ENCODE peak calls at places on chromosomes 3 and 15, in six cellular contexts. P is GM12878, B is H1, S is GM12891, G is HepG2, D is K562. H is an unnamed sample.

GRCh38 chr3:30102372-30102771 is 504.0 kb upstream of the TGFBR2 start:
- DNase-seq in P (no peak), B (no peak), S (no peak), G (no peak), D (no peak), H (no peak)

GRCh38 chr15:101635944-101636727 is 16.0 kb downstream of the TM2D3 start:
- DNase-seq in P (no peak), B (no peak), S (no peak), G (no peak), D (no peak), H (no peak)

GRCh38 chr3:49135499-49135898 is 2.6 kb upstream of the LAMB2 start:
- DNase-seq in P (no peak), B (no peak), S (no peak), G (no peak), D (no peak), H (no peak)

GRCh38 chr3:86948840-86949239 is 42.1 kb downstream of the VGLL3 start:
- DNase-seq in P (no peak), B (no peak), S (no peak), G (no peak), D (no peak), H (no peak)

GRCh38 chr15:63381301-63382192 is at the start of gene CA12:
- DNase-seq in P (no peak), B (peak), S (no peak), G (peak), D (no peak), H (no peak)

GRCh38 chr3:65338571-65338970 is 650.8 kb upstream of the ADAMTS9 start:
- DNase-seq in P (no peak), B (no peak), S (no peak), G (no peak), D (no peak), H (no peak)

GRCh38 chr3:69791111-69791510 is 51.8 kb downstream of the MITF start:
- DNase-seq in P (no peak), B (no peak), S (no peak), G (no peak), D (peak), H (no peak)

GRCh38 chr15:91385301-91385700 is 285.2 kb downstream of the SV2B start:
- DNase-seq in P (no peak), B (no peak), S (no peak), G (no peak), D (no peak), H (no peak)

GRCh38 chr3:9078561-9079240 is 115.4 kb upstream of the RAD18 start:
- DNase-seq in P (no peak), B (no peak), S (no peak), G (peak), D (peak), H (no peak)

GRCh38 chr3:13348671-13349396 is 71.3 kb downstream of the NUP210 start:
- DNase-seq in P (no peak), B (no peak), S (no peak), G (no peak), D (no peak), H (no peak)

DNA sequence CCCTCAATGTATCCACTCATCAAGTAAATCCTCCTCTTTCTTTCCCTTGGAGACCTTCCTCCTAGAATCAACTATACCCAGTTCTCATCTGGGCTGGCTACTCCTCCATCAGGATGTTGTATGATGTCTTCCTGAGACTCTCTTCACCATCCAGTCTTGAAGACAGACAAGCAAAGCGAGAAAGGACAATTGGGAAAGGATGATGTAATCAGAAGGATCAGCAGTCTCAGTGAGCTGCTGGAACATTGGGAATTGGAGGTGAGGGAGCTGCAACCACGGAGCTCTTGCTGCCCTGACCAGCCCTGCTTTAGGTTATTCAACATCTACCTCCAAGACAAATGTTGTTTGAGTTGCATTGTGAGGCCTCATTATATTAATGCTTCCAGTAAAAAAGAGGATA is 48.0 kb upstream of the UBP1 start:
- DNase-seq in P (no peak), B (no peak), S (no peak), G (no peak), D (no peak), H (no peak)
- TF ChIP-seq POLR2A in P (no peak), B (no peak), S (no peak), G (no peak), D (no peak), H (no peak)

GRCh38 chr3:160931474-160931873 is 173.7 kb downstream of the B3GALNT1 start:
- DNase-seq in P (no peak), B (no peak), S (no peak), G (no peak), D (no peak), H (no peak)

GRCh38 chr3:160928183-160928718 is 172.2 kb downstream of the PPM1L start:
- DNase-seq in P (no peak), B (no peak), S (no peak), G (no peak), D (no peak), H (no peak)

GRCh38 chr3:160927620-160928019 is 171.6 kb downstream of the PPM1L start:
- DNase-seq in P (no peak), B (no peak), S (no peak), G (no peak), D (no peak), H (no peak)

GRCh38 chr3:160924776-160925175 is 168.7 kb downstream of the PPM1L start:
- DNase-seq in P (no peak), B (no peak), S (no peak), G (no peak), D (no peak), H (no peak)

DNA sequence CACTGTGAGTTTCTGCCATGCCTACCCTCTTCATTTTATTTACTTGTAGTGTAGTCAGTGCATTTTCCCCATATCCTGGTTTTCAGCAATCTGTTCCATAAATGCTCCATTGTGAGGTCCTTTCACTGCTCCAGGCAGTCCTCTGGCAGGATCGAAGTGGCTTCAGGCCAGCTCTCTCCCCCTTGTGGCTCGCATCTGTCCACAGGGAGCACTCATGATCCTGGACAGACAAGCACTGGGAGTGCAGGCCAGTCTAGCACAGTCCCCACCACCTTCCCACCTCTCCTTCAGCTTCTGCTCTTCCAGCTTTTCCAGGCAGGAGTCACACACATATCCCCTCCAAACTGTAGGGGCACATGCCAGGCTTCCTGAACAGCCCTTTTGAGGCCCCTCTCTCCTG is 173.6 kb downstream of the PPM1L start:
- DNase-seq in P (no peak), B (no peak), S (no peak), G (no peak), D (peak), H (no peak)
- TF ChIP-seq TAF1 in P (no peak), B (no peak), S (no peak), G (no peak), D (no peak), H (no peak)

DNA sequence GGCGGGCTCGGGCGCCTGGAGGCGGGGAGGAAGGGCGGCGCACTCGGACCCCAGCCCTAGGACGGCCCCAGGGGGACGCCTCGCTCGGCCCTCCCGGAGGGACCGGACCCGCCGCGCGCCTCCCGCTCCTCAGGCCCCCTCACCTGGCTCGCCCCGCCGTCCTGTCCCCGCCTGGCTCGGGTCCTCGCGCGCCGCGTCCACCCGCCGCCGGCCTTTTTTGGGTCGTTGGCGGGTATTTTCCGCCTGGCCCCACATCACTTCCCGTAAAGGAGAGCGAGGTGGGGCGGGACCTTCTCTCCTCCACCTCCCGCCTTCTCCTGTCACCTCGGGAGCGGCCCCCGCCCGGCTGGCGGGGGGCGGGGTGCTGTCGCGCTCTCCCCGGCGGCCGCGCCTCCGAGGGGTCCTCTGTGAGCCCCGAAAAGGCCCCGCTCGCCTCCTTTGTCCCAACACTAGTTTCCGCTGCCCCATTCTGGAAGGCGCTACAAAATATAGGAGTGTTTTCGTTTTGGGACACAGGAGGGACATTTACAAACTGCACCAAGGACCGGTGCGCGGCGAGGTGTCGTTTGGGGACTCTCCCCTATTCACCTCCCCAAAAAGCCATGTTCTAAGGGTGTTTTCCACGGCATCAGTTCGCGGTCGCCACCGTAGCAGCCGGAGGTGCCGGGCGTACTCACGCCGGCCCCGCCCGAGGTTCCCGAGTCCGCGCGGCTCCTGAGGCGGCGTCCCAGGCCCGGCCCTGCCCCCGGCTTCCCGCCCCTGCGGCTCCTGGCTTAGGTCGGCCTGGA is at the start of gene RAB27A:
- DNase-seq in P (no peak), B (peak), S (peak), G (peak), D (peak), H (peak)
- TF ChIP-seq POLR2A in P (peak), B (no peak), S (no peak), G (peak), D (peak), H (peak)

DNA sequence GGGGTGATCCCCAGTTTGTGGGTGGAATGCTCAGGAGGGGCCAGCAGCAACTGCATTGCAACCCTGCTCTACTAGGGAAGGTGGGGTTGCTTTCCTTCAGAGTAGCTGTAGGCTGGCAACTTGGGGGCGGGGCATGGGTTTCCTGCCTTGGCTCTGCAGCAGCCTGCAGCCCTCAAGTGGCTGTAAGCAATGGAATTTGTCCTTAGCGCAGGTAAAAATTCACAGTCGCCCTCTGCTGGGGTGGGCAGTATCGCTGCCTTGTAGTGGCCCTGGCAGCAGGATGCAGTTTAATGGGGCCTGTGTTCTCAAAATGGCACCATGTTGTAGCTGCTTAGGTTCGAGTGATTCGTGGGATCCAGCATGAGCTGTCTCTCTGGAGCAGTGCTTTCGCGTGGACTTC is 29.8 kb downstream of the STT3B start:
- DNase-seq in P (no peak), B (peak), S (no peak), G (no peak), D (peak), H (no peak)
- TF ChIP-seq TAF1 in P (no peak), B (no peak), S (no peak), G (no peak), D (no peak), H (no peak)

GRCh38 chr3:52244061-52244628 is 1.4 kb upstream of the PPM1M start:
- DNase-seq in P (peak), B (no peak), S (peak), G (no peak), D (no peak), H (peak)
- TF ChIP-seq POLR2A in P (peak), B (no peak), S (no peak), G (no peak), D (no peak), H (peak)

GRCh38 chr3:45793482-45794176 is 2.7 kb downstream of the SLC6A20 start:
- DNase-seq in P (no peak), B (no peak), S (no peak), G (no peak), D (no peak), H (no peak)

GRCh38 chr3:45795509-45795881 is 841 bp downstream of the SLC6A20 start:
- DNase-seq in P (no peak), B (peak), S (no peak), G (no peak), D (no peak), H (no peak)

GRCh38 chr3:45795882-45796765 is at the start of gene SLC6A20:
- DNase-seq in P (no peak), B (peak), S (no peak), G (no peak), D (no peak), H (no peak)

GRCh38 chr3:45792516-45793172 is 3.7 kb downstream of the SLC6A20 start:
- DNase-seq in P (no peak), B (no peak), S (no peak), G (no peak), D (no peak), H (no peak)

GRCh38 chr3:45794177-45794560 is 2.2 kb downstream of the SLC6A20 start:
- DNase-seq in P (no peak), B (no peak), S (no peak), G (no peak), D (no peak), H (no peak)
- TF ChIP-seq TAF1 in P (no peak), B (no peak), S (no peak), G (no peak), D (no peak), H (no peak)

GRCh38 chr15:34337557-34338306 is at the start of gene SLC12A6:
- DNase-seq in P (no peak), B (peak), S (peak), G (peak), D (peak), H (peak)
- TF ChIP-seq POLR2A in P (peak), B (no peak), S (no peak), G (peak), D (peak), H (peak)

DNA sequence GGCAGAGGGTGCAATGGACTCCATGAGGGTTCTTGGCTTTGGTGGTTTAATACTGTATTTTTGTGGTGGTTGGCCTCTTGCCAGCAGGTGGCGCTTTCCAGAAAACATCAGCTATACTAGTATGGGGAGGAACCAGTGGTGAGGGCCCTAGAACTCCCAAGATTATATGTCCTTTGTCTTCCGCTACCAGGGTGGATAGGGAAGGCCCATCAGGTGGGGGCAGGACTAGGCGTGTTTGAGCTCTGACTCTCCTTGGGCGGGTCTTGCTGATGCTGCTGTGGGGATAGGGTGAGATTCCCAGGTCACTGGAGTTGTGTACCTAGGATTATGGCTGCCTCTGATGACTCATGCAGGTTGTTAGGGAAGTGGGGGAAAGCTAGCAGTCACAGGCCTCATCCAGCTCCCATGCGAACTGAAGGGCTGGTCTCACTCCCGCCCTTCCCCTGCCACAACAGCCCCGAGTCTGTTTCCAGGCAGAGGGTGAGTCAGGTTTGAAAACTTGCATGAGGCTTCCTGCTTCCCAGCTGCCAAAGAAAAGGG is 357.7 kb downstream of the OTOL1 start:
- DNase-seq in P (no peak), B (peak), S (peak), G (peak), D (peak), H (no peak)
- TF ChIP-seq TAF1 in P (no peak), B (no peak), S (no peak), G (no peak), D (no peak), H (no peak)

DNA sequence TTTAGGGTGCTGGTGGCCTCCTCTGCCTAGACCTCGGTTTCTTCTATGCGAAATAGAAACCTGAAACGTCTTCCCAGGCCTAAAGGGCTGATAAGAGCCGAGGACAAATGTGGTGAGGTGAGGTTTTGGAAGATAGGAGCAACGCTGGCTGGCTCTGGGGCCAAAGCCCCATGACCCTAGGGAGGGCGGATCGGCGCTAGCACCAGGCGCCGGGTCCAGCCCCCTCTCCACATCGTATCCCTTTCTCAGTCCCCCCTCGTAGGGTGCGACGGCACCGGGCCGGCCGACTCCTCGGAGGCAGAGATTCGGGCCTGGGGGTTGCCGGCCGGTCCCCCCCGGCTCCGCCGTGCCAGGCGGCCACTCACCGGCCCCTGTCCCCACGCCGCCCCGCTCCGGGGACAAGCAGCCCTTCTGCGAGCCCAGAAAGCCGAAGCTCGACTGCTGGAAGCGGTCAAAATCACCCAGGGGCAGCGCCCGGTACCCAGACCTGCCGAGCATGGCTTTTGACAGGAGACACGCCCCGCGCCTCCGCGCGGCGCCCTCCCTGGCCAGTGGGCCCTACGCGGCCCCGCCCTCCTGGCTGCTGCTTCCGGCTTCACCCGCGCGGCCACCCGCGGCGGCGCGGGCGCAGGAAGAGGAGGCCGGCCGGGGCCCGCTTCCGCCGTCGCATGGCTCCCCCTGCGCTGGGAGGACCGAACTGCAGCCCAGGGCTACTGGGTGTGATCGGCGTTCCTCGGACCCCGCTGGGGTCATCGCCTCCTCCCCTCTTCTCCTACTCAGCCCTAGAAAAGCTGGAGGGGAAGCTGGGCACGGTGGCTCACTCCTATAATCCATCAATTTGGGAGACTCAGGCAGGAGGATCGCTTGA is at the start of gene STOML1:
- DNase-seq in P (no peak), B (peak), S (peak), G (peak), D (peak), H (peak)
- TF ChIP-seq POLR2A in P (peak), B (no peak), S (no peak), G (peak), D (peak), H (peak)